ENCODE peak calls at places on chromosomes 6 and 20, in eight cellular contexts. A, X, Z, T, V, U, C and W are unnamed samples.

GRCh38 chr6:89492025-89492640 is 59.2 kb downstream of the ANKRD6 start:
- DNase-seq in X (no peak), Z (no peak), A (no peak), T (no peak), V (no peak), C (no peak), U (no peak), W (no peak)

GRCh38 chr20:13228771-13229170 is 7.7 kb downstream of the ISM1 start:
- DNase-seq in U (no peak), C (no peak), A (no peak), Z (no peak), T (no peak), V (no peak), X (no peak), W (no peak)

GRCh38 chr20:58716476-58717277 is 24.1 kb downstream of the NPEPL1 start:
- DNase-seq in U (no peak), X (no peak), C (no peak), V (no peak), Z (peak), A (no peak), T (no peak), W (no peak)

GRCh38 chr6:123316733-123317323 is 319.9 kb downstream of the TRDN start:
- DNase-seq in U (no peak), Z (no peak), A (no peak), V (peak), C (peak), T (no peak), X (no peak), W (no peak)

GRCh38 chr6:136971609-136972008 is 49.5 kb downstream of the SLC35D3 start:
- DNase-seq in Z (no peak), C (no peak), T (no peak), U (no peak), V (no peak), X (no peak), A (no peak), W (no peak)

GRCh38 chr20:10524643-10525042 is 89.5 kb downstream of the SLX4IP start:
- DNase-seq in C (peak), X (no peak), Z (no peak), A (no peak), U (no peak), T (no peak), V (peak), W (no peak)

GRCh38 chr6:17885889-17886576 is 101.4 kb downstream of the KIF13A start:
- DNase-seq in C (no peak), A (no peak), Z (no peak), V (no peak), X (no peak), U (no peak), T (no peak), W (no peak)

GRCh38 chr6:15399651-15400470 is 154.0 kb downstream of the JARID2 start:
- DNase-seq in Z (peak), U (peak), C (peak), T (no peak), V (peak), X (peak), A (no peak), W (peak)

GRCh38 chr20:14928083-14928482 is 590.7 kb upstream of the FLRT3 start:
- DNase-seq in T (no peak), V (peak), X (no peak), U (no peak), A (no peak), Z (no peak), C (no peak), W (no peak)

GRCh38 chr6:132814716-132815570 is 574 bp downstream of the RPS12 start:
- DNase-seq in U (peak), V (no peak), Z (no peak), A (peak), C (peak), X (peak), T (no peak), W (no peak)

GRCh38 chr6:142400495-142400894 is 98.7 kb downstream of the ADGRG6 start:
- DNase-seq in V (no peak), T (no peak), Z (no peak), A (no peak), C (no peak), U (no peak), X (no peak), W (no peak)

GRCh38 chr6:81562169-81562568 is 190.3 kb downstream of the TENT5A start:
- DNase-seq in U (no peak), X (no peak), T (no peak), A (no peak), V (peak), C (peak), Z (no peak), W (no peak)

GRCh38 chr20:4297141-4297826 is 281.9 kb upstream of the RNF24 start:
- DNase-seq in T (peak), Z (no peak), U (no peak), V (no peak), A (no peak), X (no peak), C (peak), W (no peak)

GRCh38 chr6:168130683-168131371 is 51.8 kb upstream of the FRMD1 start:
- DNase-seq in C (no peak), T (peak), A (no peak), Z (no peak), X (no peak), U (no peak), V (no peak), W (no peak)

GRCh38 chr6:125306756-125307149 is 5.0 kb upstream of the HDDC2 start:
- DNase-seq in V (no peak), T (no peak), Z (no peak), A (no peak), C (no peak), X (no peak), U (no peak), W (no peak)

GRCh38 chr6:109082178-109082577 is 12.5 kb downstream of the SESN1 start:
- DNase-seq in V (no peak), U (no peak), C (peak), Z (no peak), T (no peak), A (no peak), X (no peak), W (no peak)

GRCh38 chr20:50274570-50275430 is 84.2 kb downstream of the CEBPB start:
- DNase-seq in V (no peak), U (peak), T (no peak), Z (no peak), X (peak), A (no peak), C (no peak), W (peak)

GRCh38 chr6:149220882-149221773 is 96.4 kb upstream of the TAB2 start:
- DNase-seq in C (no peak), A (no peak), U (no peak), V (no peak), T (no peak), X (no peak), Z (no peak), W (no peak)

GRCh38 chr20:58528412-58528811 is 13.2 kb upstream of the APCDD1L start:
- DNase-seq in V (no peak), Z (no peak), C (no peak), T (no peak), U (no peak), X (no peak), A (no peak), W (no peak)

GRCh38 chr20:25308671-25309394 is 60.9 kb downstream of the PYGB start:
- DNase-seq in V (peak), U (peak), Z (no peak), C (peak), T (no peak), A (no peak), X (peak), W (no peak)

GRCh38 chr20:3323398-3323797 is 84.1 kb downstream of the DNAAF9 start:
- DNase-seq in A (no peak), V (peak), Z (no peak), X (no peak), T (no peak), U (no peak), C (peak), W (no peak)

GRCh38 chr6:149044394-149044965 is 273.0 kb upstream of the TAB2 start:
- DNase-seq in X (no peak), Z (no peak), T (no peak), C (peak), V (no peak), U (no peak), A (no peak), W (no peak)

GRCh38 chr6:90368601-90369000 is 72.0 kb upstream of the BACH2 start:
- DNase-seq in V (peak), Z (no peak), X (no peak), T (no peak), A (no peak), C (peak), U (no peak), W (no peak)

GRCh38 chr20:54497931-54498718 is 22.7 kb downstream of the DOK5 start:
- DNase-seq in T (no peak), C (peak), V (no peak), A (no peak), U (no peak), Z (no peak), X (no peak), W (no peak)

GRCh38 chr6:79868098-79868722 is 79.1 kb downstream of the ELOVL4 start:
- DNase-seq in X (peak), U (no peak), V (peak), A (no peak), T (no peak), C (peak), Z (no peak), W (peak)

GRCh38 chr20:4195499-4195898 is 180.1 kb upstream of the RNF24 start:
- DNase-seq in C (peak), A (no peak), X (no peak), Z (no peak), V (peak), U (no peak), T (no peak), W (no peak)

GRCh38 chr6:157150076-157150475 is 173.2 kb downstream of the TMEM242 start:
- DNase-seq in X (no peak), V (peak), U (no peak), A (no peak), C (peak), Z (no peak), T (no peak), W (no peak)

DNA sequence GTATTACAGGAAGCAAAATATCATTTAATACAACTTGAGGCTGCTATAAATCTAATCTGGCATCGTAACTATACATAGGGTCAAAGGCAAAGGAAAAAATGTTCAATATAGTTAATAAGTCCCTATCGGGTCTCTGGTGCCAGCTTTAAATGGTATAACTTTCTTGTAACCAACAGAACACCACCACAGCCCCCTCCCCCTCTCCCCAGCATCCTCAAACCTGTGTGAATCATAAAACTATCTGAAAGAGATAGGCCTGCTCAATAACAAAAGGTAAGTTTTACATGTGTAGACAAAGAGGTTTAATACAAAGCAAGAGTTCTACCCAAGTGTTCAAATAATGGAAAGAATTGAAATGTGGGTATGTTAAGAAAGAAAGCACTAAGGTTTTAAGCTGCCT is 12.2 kb downstream of the SMLR1 start:
- DNase-seq in V (no peak), X (no peak), A (no peak), C (no peak), T (no peak), U (no peak), Z (no peak), W (no peak)
- H3K27ac ChIP-seq in V (no peak), X (no peak), A (no peak), C (no peak), T (no peak), U (no peak), Z (no peak), W (no peak)

GRCh38 chr6:21451546-21452013 is 142.0 kb upstream of the SOX4 start:
- DNase-seq in A (no peak), Z (no peak), V (no peak), X (no peak), C (no peak), T (no peak), U (no peak), W (no peak)
- H3K27ac ChIP-seq in A (no peak), Z (no peak), V (no peak), X (no peak), C (no peak), T (no peak), U (no peak), W (no peak)

DNA sequence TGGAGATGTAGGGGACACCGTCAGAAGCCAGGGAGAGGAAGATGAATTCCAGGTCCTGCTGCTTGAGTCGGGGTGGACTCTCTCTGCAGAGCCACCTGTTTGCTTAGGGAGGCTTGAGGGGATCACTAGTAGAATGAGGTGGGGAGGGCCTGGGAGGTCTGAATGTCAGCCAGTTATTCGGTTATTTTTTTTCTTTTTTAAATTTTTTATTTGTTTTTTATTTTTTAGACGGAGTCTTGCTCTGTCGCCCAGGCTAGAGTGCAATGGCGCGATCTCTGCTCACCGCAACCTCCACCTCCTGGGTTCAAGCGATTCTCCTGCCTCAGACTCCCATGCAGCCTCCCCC is 8.4 kb downstream of the TEAD3 start:
- DNase-seq in V (no peak), X (no peak), C (no peak), U (no peak), T (no peak), Z (no peak), A (no peak), W (no peak)
- H3K27ac ChIP-seq in V (peak), X (peak), C (no peak), U (peak), T (peak), Z (peak), A (no peak), W (no peak)

GRCh38 chr6:37308084-37308817 is 45.5 kb upstream of the RNF8 start:
- DNase-seq in U (no peak), T (no peak), X (peak), V (peak), C (peak), A (no peak), Z (no peak), W (peak)
- H3K27ac ChIP-seq in U (peak), T (peak), X (peak), V (no peak), C (no peak), A (no peak), Z (no peak), W (peak)

DNA sequence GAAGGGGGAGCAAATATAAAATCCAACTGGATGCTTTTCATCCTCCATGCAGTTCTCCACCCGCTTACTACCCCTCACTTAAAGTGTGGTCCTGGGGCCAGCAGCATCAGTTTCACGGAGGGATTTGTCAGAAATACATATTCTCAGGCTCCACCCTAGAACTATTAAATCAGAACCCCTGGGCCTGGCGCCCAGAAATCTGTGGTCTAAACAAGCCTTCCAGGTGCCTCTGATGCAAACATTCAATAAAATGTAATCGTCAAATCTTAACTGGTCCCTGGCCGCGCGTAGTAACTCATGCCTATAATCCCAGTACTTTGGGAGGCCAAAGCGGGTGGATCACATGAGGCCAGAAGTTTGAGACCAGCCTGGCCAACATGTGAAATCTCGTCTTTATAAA is 47.7 kb downstream of the ATXN1 start:
- DNase-seq in X (no peak), Z (no peak), U (no peak), T (no peak), V (peak), A (no peak), C (no peak), W (no peak)
- H3K27ac ChIP-seq in X (peak), Z (peak), U (peak), T (peak), V (peak), A (no peak), C (peak), W (peak)

DNA sequence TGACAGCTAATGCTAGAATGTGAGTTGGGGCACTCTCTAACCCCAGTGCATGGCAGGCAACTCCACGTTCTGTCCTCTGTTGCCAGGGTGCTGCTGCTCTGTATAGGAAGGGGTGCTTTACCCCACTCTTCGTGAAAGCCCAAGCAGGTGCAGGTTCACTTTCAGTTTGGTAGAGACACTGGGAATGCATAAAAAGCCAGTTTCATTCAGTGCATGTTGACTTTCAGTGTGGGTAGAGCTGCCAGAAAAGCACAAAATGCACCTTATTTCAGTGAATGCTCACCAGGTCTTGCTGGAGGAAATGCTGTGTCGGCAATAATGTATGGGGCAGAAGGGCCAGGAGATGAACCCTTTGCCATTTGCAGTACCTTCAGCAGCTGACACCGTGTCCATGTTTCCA is 62.1 kb upstream of the ADGRB3 start:
- DNase-seq in C (no peak), U (no peak), T (no peak), V (no peak), A (no peak), Z (no peak), X (no peak), W (no peak)
- H3K27ac ChIP-seq in C (no peak), U (no peak), T (no peak), V (no peak), A (no peak), Z (no peak), X (no peak), W (no peak)

DNA sequence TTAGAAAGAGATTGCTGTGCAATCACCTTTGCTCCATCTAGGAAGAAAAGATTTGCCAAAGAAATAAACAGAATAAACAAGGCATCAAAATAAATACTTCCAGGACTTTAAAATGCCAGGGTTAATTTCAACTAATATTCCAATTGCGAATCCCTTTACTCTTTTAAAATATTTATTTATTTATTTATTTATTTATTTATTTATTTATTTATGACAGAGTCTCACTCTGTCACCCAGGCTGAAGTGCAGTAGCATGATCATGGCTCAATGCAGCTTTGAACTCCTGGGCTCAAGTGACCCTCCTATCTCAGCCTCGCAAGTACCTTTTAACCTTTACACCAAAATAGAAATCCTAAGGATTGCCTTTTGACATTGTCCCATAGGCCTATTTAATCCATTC is 191.1 kb downstream of the EDN1 start:
- DNase-seq in V (no peak), X (no peak), T (no peak), A (no peak), C (no peak), Z (no peak), U (no peak), W (no peak)
- H3K27ac ChIP-seq in V (no peak), X (no peak), T (no peak), A (no peak), C (no peak), Z (no peak), U (no peak), W (no peak)

GRCh38 chr6:33390173-33390572 is 1.4 kb upstream of the KIFC1 start:
- DNase-seq in V (no peak), C (no peak), T (no peak), U (no peak), X (no peak), A (no peak), Z (no peak), W (no peak)

GRCh38 chr6:33391278-33392167 is at the start of gene KIFC1:
- DNase-seq in X (peak), A (peak), C (peak), U (peak), T (peak), V (peak), Z (peak), W (peak)

GRCh38 chr6:33392168-33392947 is 735 bp downstream of the KIFC1 start:
- DNase-seq in V (peak), Z (no peak), X (no peak), A (no peak), T (no peak), U (no peak), C (no peak), W (no peak)

GRCh38 chr6:33390767-33391277 is 801 bp upstream of the KIFC1 start:
- DNase-seq in U (no peak), C (no peak), V (no peak), Z (no peak), A (no peak), X (no peak), T (no peak), W (no peak)

GRCh38 chr6:33392979-33393378 is 1.4 kb downstream of the KIFC1 start:
- DNase-seq in X (no peak), C (no peak), T (no peak), Z (no peak), V (no peak), U (no peak), A (no peak), W (no peak)
- H3K27ac ChIP-seq in X (no peak), C (peak), T (no peak), Z (no peak), V (peak), U (no peak), A (no peak), W (no peak)